ENCODE peak calls at places on chromosomes 3 and 15, in four cellular contexts. One of them, this sample, is unnamed.

GRCh38 chr3:45137656-45138181 is 8.5 kb downstream of the CDCP1 start:
- DNase-seq in WTC11: no peak
- DNase-seq in HepG2: no peak
- DNase-seq in GM12878: no peak
- DNase-seq in this sample: peak; percentile 93

GRCh38 chr3:152298393-152299242 is 29.9 kb downstream of the MBNL1 start:
- DNase-seq in GM12878: peak; percentile 74
- DNase-seq in WTC11: no peak
- DNase-seq in HepG2: peak; percentile 97
- DNase-seq in this sample: peak; percentile 83

GRCh38 chr3:59108091-59108815 is 58.4 kb upstream of the CFAP20DC start:
- DNase-seq in WTC11: no peak
- DNase-seq in HepG2: no peak
- DNase-seq in GM12878: no peak
- DNase-seq in this sample: no peak

GRCh38 chr3:67296039-67296892 is 298.2 kb downstream of the KBTBD8 start:
- DNase-seq in HepG2: peak; percentile 99
- DNase-seq in GM12878: no peak
- DNase-seq in WTC11: peak; percentile 38
- DNase-seq in this sample: no peak

GRCh38 chr3:47542614-47543173 is 29.2 kb upstream of the ELP6 start:
- DNase-seq in HepG2: no peak
- DNase-seq in WTC11: no peak
- DNase-seq in GM12878: no peak
- DNase-seq in this sample: peak; percentile 16

GRCh38 chr15:43274136-43274535 is 7.4 kb upstream of the TGM5 start:
- DNase-seq in HepG2: no peak
- DNase-seq in GM12878: no peak
- DNase-seq in WTC11: no peak
- DNase-seq in this sample: no peak

GRCh38 chr3:106048946-106049481 is 180.2 kb upstream of the CBLB start:
- DNase-seq in WTC11: no peak
- DNase-seq in HepG2: no peak
- DNase-seq in GM12878: no peak
- DNase-seq in this sample: no peak

GRCh38 chr3:158847466-158847849 is 45.6 kb downstream of the MFSD1 start:
- DNase-seq in HepG2: no peak
- DNase-seq in WTC11: no peak
- DNase-seq in GM12878: no peak
- DNase-seq in this sample: no peak

GRCh38 chr3:51947215-51947900 is 5.2 kb downstream of the PARP3 start:
- DNase-seq in WTC11: no peak
- DNase-seq in HepG2: no peak
- DNase-seq in GM12878: no peak
- DNase-seq in this sample: no peak

GRCh38 chr15:41066516-41066915 is 49.6 kb downstream of the INO80 start:
- DNase-seq in GM12878: no peak
- DNase-seq in HepG2: no peak
- DNase-seq in WTC11: no peak
- DNase-seq in this sample: no peak

GRCh38 chr15:81375461-81375860 is 1.4 kb upstream of the TMC3 start:
- DNase-seq in HepG2: no peak
- DNase-seq in WTC11: no peak
- DNase-seq in GM12878: no peak
- DNase-seq in this sample: no peak

GRCh38 chr15:41340189-41340695 is 7.6 kb downstream of the NUSAP1 start:
- DNase-seq in WTC11: no peak
- DNase-seq in GM12878: no peak
- DNase-seq in HepG2: no peak
- DNase-seq in this sample: no peak

GRCh38 chr3:78741066-78741645 is 1026.6 kb downstream of the ROBO1 start:
- DNase-seq in WTC11: no peak
- DNase-seq in GM12878: no peak
- DNase-seq in HepG2: peak; percentile 8
- DNase-seq in this sample: no peak

GRCh38 chr3:23567917-23568316 is 237.8 kb upstream of the UBE2E1 start:
- DNase-seq in HepG2: no peak
- DNase-seq in GM12878: no peak
- DNase-seq in WTC11: no peak
- DNase-seq in this sample: no peak

GRCh38 chr15:92510163-92510882 is 116.6 kb downstream of the ST8SIA2 start:
- DNase-seq in WTC11: no peak
- DNase-seq in GM12878: no peak
- DNase-seq in HepG2: no peak
- DNase-seq in this sample: no peak

GRCh38 chr15:93483923-93484322 is 394.9 kb upstream of the RGMA start:
- DNase-seq in HepG2: no peak
- DNase-seq in WTC11: no peak
- DNase-seq in GM12878: no peak
- DNase-seq in this sample: no peak

GRCh38 chr15:55256281-55257013 is 33.2 kb downstream of the RAB27A start:
- DNase-seq in WTC11: no peak
- DNase-seq in HepG2: peak; percentile 5
- DNase-seq in GM12878: no peak
- DNase-seq in this sample: no peak

GRCh38 chr3:133167340-133168024 is 129.3 kb downstream of the TMEM108 start:
- DNase-seq in HepG2: no peak
- DNase-seq in GM12878: no peak
- DNase-seq in WTC11: no peak
- DNase-seq in this sample: no peak

GRCh38 chr3:133162906-133163305 is 124.7 kb downstream of the TMEM108 start:
- DNase-seq in HepG2: no peak
- DNase-seq in GM12878: no peak
- DNase-seq in WTC11: no peak
- DNase-seq in this sample: no peak

GRCh38 chr3:133169669-133170068 is 131.5 kb downstream of the TMEM108 start:
- DNase-seq in WTC11: no peak
- DNase-seq in HepG2: no peak
- DNase-seq in GM12878: no peak
- DNase-seq in this sample: no peak

GRCh38 chr3:133168025-133168401 is 129.8 kb downstream of the TMEM108 start:
- DNase-seq in HepG2: no peak
- DNase-seq in GM12878: no peak
- DNase-seq in WTC11: no peak
- DNase-seq in this sample: no peak
- TF ChIP-seq TCF7 in HepG2: no peak
- TF ChIP-seq TCF7 in GM12878: no peak
- TF ChIP-seq TCF7 in WTC11: no peak
- TF ChIP-seq TCF7 in this sample: no peak

GRCh38 chr3:134809412-134810051 is 14.5 kb downstream of the EPHB1 start:
- DNase-seq in WTC11: no peak
- DNase-seq in HepG2: no peak
- DNase-seq in GM12878: no peak
- DNase-seq in this sample: peak; percentile 2
- TF ChIP-seq TCF7 in WTC11: no peak
- TF ChIP-seq TCF7 in HepG2: no peak
- TF ChIP-seq TCF7 in GM12878: no peak
- TF ChIP-seq TCF7 in this sample: no peak

GRCh38 chr15:76061700-76062099 is 1.9 kb downstream of the TMEM266 start:
- DNase-seq in GM12878: no peak
- DNase-seq in HepG2: no peak
- DNase-seq in WTC11: no peak
- DNase-seq in this sample: no peak

GRCh38 chr15:76058714-76059319 is 968 bp upstream of the TMEM266 start:
- DNase-seq in HepG2: peak; percentile 15
- DNase-seq in GM12878: peak; percentile 19
- DNase-seq in WTC11: peak; percentile 42
- DNase-seq in this sample: peak; percentile 35

GRCh38 chr15:76060098-76060989 is 559 bp downstream of the TMEM266 start:
- DNase-seq in WTC11: no peak
- DNase-seq in HepG2: no peak
- DNase-seq in GM12878: peak; percentile 34
- DNase-seq in this sample: no peak

GRCh38 chr15:76057332-76058000 is 2.3 kb upstream of the TMEM266 start:
- DNase-seq in GM12878: no peak
- DNase-seq in HepG2: peak; percentile 15
- DNase-seq in WTC11: peak; percentile 26
- DNase-seq in this sample: peak; percentile 37

GRCh38 chr15:76059320-76060097 is at the start of gene TMEM266:
- DNase-seq in WTC11: peak; percentile 77
- DNase-seq in GM12878: no peak
- DNase-seq in HepG2: no peak
- DNase-seq in this sample: peak; percentile 91
- TF ChIP-seq TCF7 in WTC11: no peak
- TF ChIP-seq TCF7 in GM12878: no peak
- TF ChIP-seq TCF7 in HepG2: no peak
- TF ChIP-seq TCF7 in this sample: no peak

DNA sequence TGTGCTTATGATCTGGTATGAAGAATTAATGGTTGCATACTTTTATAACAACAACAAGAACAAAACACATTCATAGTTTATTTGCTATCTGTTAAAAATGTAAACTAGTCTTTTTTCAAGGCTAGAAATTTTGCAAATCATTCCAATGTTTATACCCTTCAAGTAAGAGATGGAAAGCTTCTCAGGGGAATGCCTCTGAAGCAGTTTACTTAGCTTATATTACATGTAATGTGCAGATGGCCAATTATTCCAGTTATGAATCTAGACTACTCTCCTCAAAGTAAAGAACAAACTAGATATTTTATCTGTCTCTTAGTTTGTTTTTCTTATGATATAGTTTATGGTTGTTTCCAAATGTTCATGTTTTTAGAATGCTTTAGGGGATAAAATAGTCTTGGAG is 575.5 kb downstream of the NAALADL2 start:
- DNase-seq in WTC11: no peak
- DNase-seq in HepG2: no peak
- DNase-seq in GM12878: no peak
- DNase-seq in this sample: no peak
- TF ChIP-seq TCF7 in WTC11: no peak
- TF ChIP-seq TCF7 in HepG2: no peak
- TF ChIP-seq TCF7 in GM12878: no peak
- TF ChIP-seq TCF7 in this sample: no peak

DNA sequence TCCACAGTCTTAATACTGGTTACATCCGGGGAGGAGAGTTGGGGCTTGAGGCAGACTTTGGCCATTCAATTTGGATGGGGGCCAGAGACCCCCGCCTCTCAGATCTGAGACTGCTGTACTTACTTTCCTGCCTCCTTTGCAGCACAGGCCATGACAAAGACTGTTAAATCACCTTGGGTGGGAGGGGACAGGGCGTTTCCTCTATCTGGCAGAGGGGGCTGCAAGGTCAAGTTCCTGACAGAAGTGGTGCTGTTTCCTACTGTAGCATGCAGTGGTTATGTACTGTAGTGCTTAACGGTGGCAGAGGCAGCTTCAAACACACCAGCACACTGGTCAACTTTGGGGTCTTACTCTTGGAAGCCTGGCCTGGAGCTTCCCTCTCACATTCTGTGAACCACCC is 261.2 kb upstream of the LRRFIP2 start:
- DNase-seq in GM12878: no peak
- DNase-seq in HepG2: no peak
- DNase-seq in WTC11: peak; percentile 34
- DNase-seq in this sample: no peak
- TF ChIP-seq TCF7 in GM12878: no peak
- TF ChIP-seq TCF7 in HepG2: no peak
- TF ChIP-seq TCF7 in WTC11: no peak
- TF ChIP-seq TCF7 in this sample: no peak

GRCh38 chr3:141738636-141739363 is 702 bp downstream of the RNF7 start:
- DNase-seq in GM12878: no peak
- DNase-seq in WTC11: no peak
- DNase-seq in HepG2: no peak
- DNase-seq in this sample: peak; percentile 20
- TF ChIP-seq TCF7 in GM12878: no peak
- TF ChIP-seq TCF7 in WTC11: no peak
- TF ChIP-seq TCF7 in HepG2: no peak
- TF ChIP-seq TCF7 in this sample: no peak

DNA sequence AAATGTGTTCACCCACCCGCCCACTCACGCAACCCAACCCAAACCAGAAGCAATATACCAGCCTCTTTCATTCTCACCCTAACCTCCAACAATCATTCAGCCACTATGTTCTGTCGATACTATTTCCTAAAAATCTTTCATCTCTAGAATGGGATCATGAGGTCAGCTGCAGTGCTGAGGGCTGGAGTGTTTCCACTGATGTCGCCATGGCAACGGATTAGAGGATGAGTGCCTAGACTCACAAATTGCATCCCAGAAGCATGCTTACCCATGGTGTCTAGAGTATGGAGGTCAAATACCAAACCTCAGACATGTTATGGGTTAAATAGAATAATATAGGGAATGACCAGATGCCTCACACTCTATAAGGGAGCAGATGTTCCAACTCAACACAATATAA is 138.5 kb downstream of the GABRB3 start:
- DNase-seq in HepG2: no peak
- DNase-seq in WTC11: peak; percentile 24
- DNase-seq in GM12878: no peak
- DNase-seq in this sample: no peak
- TF ChIP-seq TCF7 in HepG2: no peak
- TF ChIP-seq TCF7 in WTC11: no peak
- TF ChIP-seq TCF7 in GM12878: no peak
- TF ChIP-seq TCF7 in this sample: no peak

GRCh38 chr3:29183346-29184087 is 97.4 kb upstream of the RBMS3 start:
- DNase-seq in HepG2: no peak
- DNase-seq in GM12878: no peak
- DNase-seq in WTC11: no peak
- DNase-seq in this sample: no peak
- TF ChIP-seq TCF7 in HepG2: no peak
- TF ChIP-seq TCF7 in GM12878: no peak
- TF ChIP-seq TCF7 in WTC11: no peak
- TF ChIP-seq TCF7 in this sample: no peak